ENCODE peak calls at places on chromosome 3, in nine cellular contexts. U is cardiac muscle cell, A is epithelial cell of prostate, Y is dorsolateral prefrontal cortex, R is tibial artery, C is osteoblast, E is lower lobe of right lung, V is heart left ventricle, O is left lung. S is an unnamed sample.

GRCh38 chr3:47478022-47478421 is 2.3 kb upstream of the SCAP start:
- DNase-seq in U (no peak), A (no peak), Y (no peak), R (no peak), C (peak), E (no peak), V (no peak), O (no peak), S (no peak)

GRCh38 chr3:119579366-119580147 is at the start of gene ADPRH:
- DNase-seq in U (peak), A (no peak), Y (peak), R (peak), C (peak), E (peak), V (peak), O (peak), S (peak)

GRCh38 chr3:34364345-34364744 is 565.9 kb downstream of the PDCD6IP start:
- DNase-seq in U (no peak), A (peak), Y (no peak), R (no peak), C (no peak), E (no peak), V (no peak), O (no peak), S (no peak)

GRCh38 chr3:2823437-2824211 is 286.6 kb downstream of the IL5RA start:
- DNase-seq in U (no peak), A (no peak), Y (no peak), R (no peak), C (no peak), E (no peak), V (no peak), O (no peak), S (no peak)

GRCh38 chr3:54355795-54356194 is 233.4 kb downstream of the CACNA2D3 start:
- DNase-seq in U (no peak), A (no peak), Y (no peak), R (no peak), C (no peak), E (no peak), V (no peak), O (no peak), S (no peak)

GRCh38 chr3:98329392-98330124 is 24.1 kb upstream of the OR5K4 start:
- DNase-seq in U (peak), A (peak), Y (peak), R (no peak), C (no peak), E (no peak), V (no peak), O (no peak), S (no peak)

GRCh38 chr3:46089237-46090011 is 62.1 kb upstream of the XCR1 start:
- DNase-seq in U (no peak), A (peak), Y (peak), R (peak), C (peak), E (peak), V (peak), O (peak), S (peak)

GRCh38 chr3:81451611-81452010 is 309.8 kb downstream of the GBE1 start:
- DNase-seq in U (peak), A (no peak), Y (no peak), R (no peak), C (peak), E (no peak), V (no peak), O (no peak), S (no peak)

GRCh38 chr3:193757457-193757856 is 164.4 kb downstream of the OPA1 start:
- DNase-seq in U (no peak), A (no peak), Y (no peak), R (no peak), C (no peak), E (no peak), V (no peak), O (no peak), S (no peak)

GRCh38 chr3:122392868-122393844 is 9.2 kb downstream of the FAM162A start:
- DNase-seq in U (peak), A (no peak), Y (no peak), R (no peak), C (peak), E (no peak), V (no peak), O (no peak), S (no peak)

GRCh38 chr3:150170843-150171513 is 200.3 kb upstream of the PFN2 start:
- DNase-seq in U (no peak), A (no peak), Y (peak), R (no peak), C (no peak), E (no peak), V (no peak), O (no peak), S (no peak)

GRCh38 chr3:170809021-170809974 is 60.7 kb downstream of the RPL22L1 start:
- DNase-seq in U (peak), A (peak), Y (peak), R (no peak), C (peak), E (no peak), V (no peak), O (no peak), S (no peak)

GRCh38 chr3:46646700-46647099 is 34.4 kb downstream of the FAM240A start:
- DNase-seq in U (no peak), A (no peak), Y (no peak), R (no peak), C (no peak), E (no peak), V (no peak), O (no peak), S (no peak)

GRCh38 chr3:84108442-84108971 is 850.3 kb upstream of the CADM2 start:
- DNase-seq in U (peak), A (peak), Y (no peak), R (no peak), C (no peak), E (no peak), V (no peak), O (no peak), S (no peak)

GRCh38 chr3:194814878-194815357 is 129.2 kb downstream of the FAM43A start:
- DNase-seq in U (no peak), A (no peak), Y (peak), R (no peak), C (no peak), E (no peak), V (peak), O (no peak), S (no peak)

GRCh38 chr3:121232309-121233225 is 313.2 kb downstream of the POLQ start:
- DNase-seq in U (no peak), A (no peak), Y (no peak), R (no peak), C (peak), E (no peak), V (no peak), O (no peak), S (no peak)

GRCh38 chr3:172766241-172766640 is 15.7 kb downstream of the ECT2 start:
- DNase-seq in U (no peak), A (no peak), Y (no peak), R (no peak), C (no peak), E (no peak), V (no peak), O (no peak), S (no peak)

GRCh38 chr3:172082269-172082668 is 42.9 kb downstream of the FNDC3B start:
- DNase-seq in U (no peak), A (no peak), Y (no peak), R (peak), C (peak), E (no peak), V (peak), O (no peak), S (no peak)

GRCh38 chr3:21543380-21544075 is 207.5 kb downstream of the ZNF385D start:
- DNase-seq in U (no peak), A (no peak), Y (no peak), R (no peak), C (no peak), E (no peak), V (no peak), O (peak), S (no peak)

GRCh38 chr3:53134631-53135232 is 4.5 kb upstream of the RFT1 start:
- DNase-seq in U (peak), A (no peak), Y (peak), R (peak), C (peak), E (peak), V (peak), O (peak), S (peak)

GRCh38 chr3:188207941-188208750 is 54.2 kb downstream of the LPP start:
- DNase-seq in U (no peak), A (no peak), Y (no peak), R (no peak), C (no peak), E (no peak), V (no peak), O (no peak), S (no peak)

GRCh38 chr3:48464713-48465221 is 18.2 kb downstream of the ATRIP start:
- DNase-seq in U (no peak), A (no peak), Y (no peak), R (no peak), C (peak), E (peak), V (no peak), O (peak), S (peak)

GRCh38 chr3:20096135-20096685 is 56.0 kb downstream of the KAT2B start:
- DNase-seq in U (no peak), A (no peak), Y (no peak), R (no peak), C (peak), E (no peak), V (no peak), O (no peak), S (no peak)

GRCh38 chr3:64262574-64263114 is 37.4 kb upstream of the PRICKLE2 start:
- DNase-seq in U (no peak), A (no peak), Y (no peak), R (no peak), C (no peak), E (no peak), V (no peak), O (no peak), S (no peak)
- H3K27ac ChIP-seq in U (no peak), A (no peak), Y (no peak), R (no peak), C (no peak), E (no peak), V (no peak), O (no peak), S (no peak)

GRCh38 chr3:110248666-110249065 is 823.0 kb upstream of the NECTIN3 start:
- DNase-seq in U (no peak), A (no peak), Y (no peak), R (no peak), C (no peak), E (no peak), V (no peak), O (no peak), S (no peak)
- H3K27ac ChIP-seq in U (no peak), A (no peak), Y (no peak), R (no peak), C (no peak), E (no peak), V (no peak), O (no peak), S (no peak)

GRCh38 chr3:23174426-23175039 is 28.6 kb upstream of the UBE2E2 start:
- DNase-seq in U (peak), A (no peak), Y (no peak), R (no peak), C (no peak), E (no peak), V (peak), O (no peak), S (peak)
- H3K27ac ChIP-seq in U (no peak), A (no peak), Y (no peak), R (no peak), C (no peak), E (no peak), V (no peak), O (no peak), S (no peak)

GRCh38 chr3:182597621-182598041 is 195.7 kb upstream of the ATP11B start:
- DNase-seq in U (no peak), A (peak), Y (no peak), R (no peak), C (no peak), E (no peak), V (no peak), O (no peak), S (no peak)
- H3K27ac ChIP-seq in U (no peak), A (peak), Y (no peak), R (no peak), C (no peak), E (no peak), V (no peak), O (no peak), S (no peak)

GRCh38 chr3:124300416-124300815 is 308.5 kb upstream of the ROPN1 start:
- DNase-seq in U (no peak), A (no peak), Y (no peak), R (no peak), C (no peak), E (no peak), V (no peak), O (no peak), S (no peak)
- H3K27ac ChIP-seq in U (no peak), A (no peak), Y (no peak), R (no peak), C (no peak), E (no peak), V (no peak), O (no peak), S (no peak)

DNA sequence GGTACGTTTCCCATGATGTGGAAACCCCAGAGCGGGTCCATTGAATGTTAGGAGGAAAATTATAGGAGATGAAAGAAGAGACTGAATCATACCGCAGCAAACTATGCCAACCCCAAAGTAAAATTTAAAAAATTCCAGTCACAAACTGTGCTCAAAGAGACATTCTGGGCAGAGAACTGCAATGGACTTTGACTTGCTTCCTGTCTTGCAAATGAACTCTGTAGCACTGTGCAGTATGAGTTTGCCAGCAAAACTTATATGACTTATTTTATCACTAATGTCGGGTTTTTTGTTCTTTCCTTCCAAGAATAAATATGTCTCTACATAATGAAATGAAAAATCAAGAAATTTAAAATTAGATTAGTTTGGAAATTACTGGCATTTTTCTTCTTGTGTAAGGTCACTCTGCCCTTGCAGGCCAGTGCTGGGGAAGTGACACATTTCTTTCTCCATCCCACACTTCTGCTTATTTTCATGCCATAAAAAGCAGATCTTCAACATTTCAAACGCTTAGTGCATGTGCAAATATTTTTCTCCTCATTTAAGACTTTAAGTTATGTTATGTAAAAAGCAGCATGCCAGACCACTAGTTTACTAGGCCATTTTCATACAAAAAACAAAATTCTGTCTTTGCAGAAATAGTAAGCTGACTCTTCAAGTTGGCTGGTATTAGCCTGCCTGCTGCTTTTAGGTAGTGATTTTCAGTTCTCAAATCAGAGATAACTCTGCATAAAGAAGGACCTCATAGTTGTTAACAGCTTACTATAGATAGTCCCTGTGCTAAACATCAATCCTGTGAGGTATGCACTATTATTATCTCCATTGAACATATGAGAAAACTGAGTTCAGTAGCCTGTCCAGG is 32.2 kb upstream of the SSR3 start:
- DNase-seq in U (no peak), A (no peak), Y (no peak), R (no peak), C (peak), E (no peak), V (no peak), O (no peak), S (no peak)
- H3K27ac ChIP-seq in U (peak), A (no peak), Y (peak), R (peak), C (no peak), E (peak), V (no peak), O (peak), S (no peak)

S was measured in aorta.